ENCODE peak calls at places on chromosomes 12 and 14, in four cellular contexts. M is GM12878, B is HepG2, X is K562. Q is an unnamed sample.

GRCh38 chr14:47567273-47567672 is 108.1 kb downstream of the MDGA2 start:
- DNase-seq in B (no peak), X (no peak), M (no peak), Q (no peak)

GRCh38 chr12:53806689-53807088 is 54.9 kb upstream of the CISTR start:
- DNase-seq in B (no peak), M (no peak), X (no peak), Q (no peak)

GRCh38 chr14:76694106-76694505 is 67.2 kb upstream of the VASH1 start:
- DNase-seq in M (no peak), X (no peak), B (no peak), Q (no peak)

GRCh38 chr12:109741970-109742372 is 28.3 kb downstream of the FAM222A start:
- DNase-seq in B (peak; percentile 56), X (no peak), M (no peak), Q (peak; percentile 7)

GRCh38 chr12:75877588-75878381 is 153.8 kb downstream of the PHLDA1 start:
- DNase-seq in B (no peak), M (no peak), X (no peak), Q (no peak)

GRCh38 chr14:100692859-100693558 is 33.7 kb upstream of the DLK1 start:
- DNase-seq in X (no peak), B (peak; percentile 65), M (no peak), Q (no peak)

GRCh38 chr12:65881348-65881961 is 57.2 kb downstream of the HMGA2 start:
- DNase-seq in X (no peak), M (no peak), B (no peak), Q (peak; percentile 38)

GRCh38 chr14:23953464-23954278 is at the start of gene DHRS4:
- DNase-seq in B (peak; percentile 94), M (peak; percentile 47), X (peak; percentile 70), Q (peak; percentile 82)

GRCh38 chr14:100424504-100425453 is 101.6 kb downstream of the SLC25A47 start:
- DNase-seq in X (no peak), M (no peak), B (no peak), Q (no peak)

GRCh38 chr12:132162508-132163031 is 18.3 kb downstream of the NOC4L start:
- DNase-seq in X (no peak), M (no peak), B (no peak), Q (no peak)

GRCh38 chr12:31466768-31467167 is 124.2 kb downstream of the DENND5B start:
- DNase-seq in X (no peak), B (no peak), M (no peak), Q (no peak)

GRCh38 chr14:63454863-63455622 is 88.1 kb downstream of the PPP2R5E start:
- DNase-seq in X (no peak), B (no peak), M (no peak), Q (no peak)

GRCh38 chr14:57122129-57122528 is 146.6 kb downstream of the EXOC5 start:
- DNase-seq in M (no peak), B (no peak), X (no peak), Q (no peak)

GRCh38 chr12:58914457-58914856 is 5.8 kb downstream of the LRIG3 start:
- DNase-seq in M (no peak), X (no peak), B (no peak), Q (no peak)

GRCh38 chr12:58916891-58917570 is 3.3 kb downstream of the LRIG3 start:
- DNase-seq in X (no peak), B (no peak), M (no peak), Q (no peak)

GRCh38 chr12:58915634-58916033 is 4.7 kb downstream of the LRIG3 start:
- DNase-seq in M (no peak), X (no peak), B (no peak), Q (no peak)

GRCh38 chr12:58917699-58918334 is 2.5 kb downstream of the LRIG3 start:
- DNase-seq in B (no peak), X (no peak), M (no peak), Q (no peak)

DNA sequence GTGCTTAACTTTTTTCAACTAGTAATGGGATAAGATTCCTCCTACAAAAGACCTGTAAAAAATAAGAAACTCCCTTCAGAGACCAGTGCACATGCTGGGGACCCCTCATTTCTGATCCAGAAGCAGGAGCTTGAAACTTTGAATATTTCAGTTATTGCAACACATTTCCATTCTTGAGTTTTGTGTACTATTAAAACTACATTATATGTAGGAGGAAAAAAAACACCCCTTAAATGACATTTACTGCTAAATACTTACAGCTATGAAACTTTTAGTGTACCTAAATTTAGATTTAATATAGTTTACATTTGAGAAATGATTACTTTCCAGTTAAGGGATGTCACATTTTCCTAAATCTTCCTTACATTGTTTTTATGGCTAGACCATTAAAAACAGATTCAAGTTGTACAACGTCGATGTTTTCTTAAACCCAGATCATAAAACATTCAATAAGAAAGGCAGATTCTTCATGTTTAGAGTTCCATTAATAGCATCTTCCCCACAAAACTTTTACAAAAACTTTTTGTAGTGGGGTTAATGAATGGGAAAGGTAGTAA is 4.1 kb downstream of the LRIG3 start:
- DNase-seq in B (no peak), M (no peak), X (no peak), Q (no peak)
- TF ChIP-seq TCF7 in B (no peak), M (no peak), X (no peak), Q (no peak)

DNA sequence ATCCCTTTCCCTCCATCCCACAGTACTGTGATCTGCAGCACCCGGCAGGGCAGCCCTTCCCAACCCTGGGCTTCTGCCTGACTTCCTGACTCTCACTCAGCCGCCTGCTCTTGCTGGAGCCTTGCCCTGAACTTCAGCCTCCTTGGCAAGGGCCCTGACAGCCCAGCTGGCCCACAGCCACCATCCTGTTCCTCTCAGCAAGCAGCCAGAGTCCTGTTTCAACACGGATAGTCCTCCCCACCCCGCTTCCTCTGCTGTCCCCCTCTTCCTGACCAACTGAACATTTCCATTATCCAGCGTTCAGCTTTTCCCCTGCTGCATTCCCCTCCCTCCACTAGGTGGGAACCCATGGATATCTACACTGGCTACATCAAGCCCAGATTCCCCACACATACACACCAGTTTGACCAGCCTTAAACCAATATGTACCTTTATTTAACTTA is 74.0 kb upstream of the MDM1 start:
- DNase-seq in M (no peak), X (peak; percentile 12), B (peak; percentile 10), Q (peak; percentile 18)
- TF ChIP-seq CTCF in M (no peak), X (peak; percentile 18), B (peak; percentile 13), Q (no peak)

GRCh38 chr12:89166525-89166934 is 185.8 kb downstream of the DUSP6 start:
- DNase-seq in M (peak; percentile 43), X (no peak), B (no peak), Q (no peak)
- TF ChIP-seq TCF7 in M (no peak), X (no peak), B (no peak), Q (no peak)

GRCh38 chr12:124391340-124392261 is 96.7 kb downstream of the RFLNA start:
- DNase-seq in X (no peak), B (no peak), M (peak; percentile 28), Q (no peak)

GRCh38 chr12:124392991-124393790 is 98.3 kb downstream of the RFLNA start:
- DNase-seq in B (no peak), X (no peak), M (no peak), Q (no peak)

GRCh38 chr12:124390442-124391116 is 95.7 kb downstream of the RFLNA start:
- DNase-seq in B (no peak), X (no peak), M (peak; percentile 23), Q (no peak)

GRCh38 chr12:124393831-124394230 is 98.9 kb downstream of the RFLNA start:
- DNase-seq in B (no peak), M (no peak), X (no peak), Q (no peak)

GRCh38 chr12:124392271-124392990 is 97.5 kb downstream of the RFLNA start:
- DNase-seq in M (no peak), B (no peak), X (peak; percentile 47), Q (peak; percentile 68)
- TF ChIP-seq CTCF in M (peak; percentile 20), B (peak; percentile 28), X (peak; percentile 22), Q (no peak)

GRCh38 chr12:6263931-6264330 is 46.6 kb upstream of the PLEKHG6 start:
- DNase-seq in M (no peak), B (peak; percentile 79), X (peak; percentile 73), Q (no peak)
- TF ChIP-seq TCF7 in M (no peak), B (no peak), X (no peak), Q (no peak)

GRCh38 chr12:52259850-52260249 is 14.6 kb upstream of the KRT86 start:
- DNase-seq in B (no peak), X (no peak), M (no peak), Q (no peak)

GRCh38 chr12:52260351-52261210 is 13.9 kb upstream of the KRT86 start:
- DNase-seq in X (no peak), M (no peak), B (no peak), Q (no peak)

GRCh38 chr12:52257074-52257551 is 17.3 kb upstream of the KRT86 start:
- DNase-seq in X (no peak), B (no peak), M (no peak), Q (no peak)

GRCh38 chr12:52256165-52256935 is 18.1 kb upstream of the KRT86 start:
- DNase-seq in M (no peak), B (no peak), X (no peak), Q (no peak)

GRCh38 chr12:52258335-52258901 is 16.0 kb upstream of the KRT86 start:
- DNase-seq in M (no peak), X (no peak), B (no peak), Q (peak; percentile 64)
- TF ChIP-seq CTCF in M (no peak), X (peak; percentile 21), B (no peak), Q (no peak)

GRCh38 chr12:1277905-1278304 is 286.9 kb downstream of the ERC1 start:
- DNase-seq in X (no peak), B (peak; percentile 64), M (no peak), Q (no peak)
- TF ChIP-seq TCF7 in X (no peak), B (peak; percentile 77), M (peak; percentile 90), Q (no peak)

DNA sequence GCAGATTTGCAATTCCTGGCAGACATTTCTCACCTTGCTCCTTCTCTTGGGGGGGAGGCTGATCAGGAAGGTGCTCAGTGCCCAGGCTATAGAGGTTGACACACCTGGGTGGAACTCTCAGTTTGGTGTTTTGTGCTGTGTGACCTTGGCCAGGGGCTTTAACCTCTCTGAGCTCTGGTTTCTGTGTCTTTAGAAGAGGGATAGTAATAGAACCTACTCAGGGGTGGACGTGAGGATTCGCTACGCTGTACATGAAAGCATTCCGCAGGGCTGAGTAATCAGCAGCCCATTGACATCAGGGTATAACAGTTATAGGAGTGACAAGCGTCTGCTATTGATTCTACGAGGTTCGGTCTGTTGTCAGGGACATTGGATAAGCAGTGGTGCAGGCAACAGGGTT is 98.1 kb downstream of the PHETA1 start:
- DNase-seq in M (no peak), X (no peak), B (peak; percentile 77), Q (no peak)
- TF ChIP-seq CTCF in M (no peak), X (no peak), B (no peak), Q (no peak)

GRCh38 chr12:42792265-42792664 is 202.7 kb upstream of the PRICKLE1 start:
- DNase-seq in X (no peak), B (no peak), M (no peak), Q (no peak)

GRCh38 chr12:42791399-42791798 is 201.9 kb upstream of the PRICKLE1 start:
- DNase-seq in B (no peak), M (no peak), X (no peak), Q (no peak)

GRCh38 chr12:42789808-42790760 is 200.5 kb upstream of the PRICKLE1 start:
- DNase-seq in B (no peak), M (no peak), X (no peak), Q (no peak)

GRCh38 chr12:42794811-42795210 is 205.3 kb upstream of the PRICKLE1 start:
- DNase-seq in X (no peak), B (no peak), M (no peak), Q (no peak)

DNA sequence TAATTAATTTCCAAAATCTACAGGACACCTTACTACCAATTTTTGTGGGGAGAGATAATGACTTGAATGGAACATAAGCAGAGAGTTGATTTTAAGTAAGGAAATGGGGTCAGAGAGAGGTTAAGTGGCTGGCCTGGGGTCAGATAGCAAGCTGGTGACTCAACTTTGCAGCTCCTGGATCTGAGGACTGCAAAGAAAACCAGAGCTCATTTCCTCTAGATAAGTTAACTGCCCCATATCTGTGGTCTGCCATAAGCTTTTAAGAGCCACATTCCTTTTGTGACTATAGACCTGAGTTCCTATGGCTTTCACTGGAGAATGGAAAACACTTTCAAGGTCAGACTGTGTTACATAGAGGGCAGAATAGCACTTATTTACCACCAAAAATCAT is 201.2 kb upstream of the PRICKLE1 start:
- DNase-seq in X (peak; percentile 7), B (no peak), M (no peak), Q (no peak)
- TF ChIP-seq TCF7 in X (no peak), B (no peak), M (no peak), Q (no peak)

Q was measured in WTC11.